ENCODE peak calls at places on chromosome X, in five cellular contexts. E is H1, I is K562, W is upper lobe of left lung, R is GM23338. P is an unnamed sample.

GRCh38 chrX:149497054-149497453 is 8.1 kb downstream of the IDS start:
- DNase-seq in E (no peak), I (no peak), W (no peak), R (no peak), P (no peak)

GRCh38 chrX:53312946-53313745 is 31.8 kb upstream of the IQSEC2 start:
- DNase-seq in E (peak), I (peak), W (peak), R (peak), P (peak)

GRCh38 chrX:13254076-13254785 is 65.6 kb downstream of the ATXN3L start:
- DNase-seq in E (no peak), I (peak), W (peak), R (no peak), P (peak)

GRCh38 chrX:16578218-16578617 is 71.7 kb upstream of the S100G start:
- DNase-seq in E (no peak), I (no peak), W (no peak), R (peak), P (no peak)

GRCh38 chrX:77415161-77415560 is 32.0 kb upstream of the FGF16 start:
- DNase-seq in E (no peak), I (no peak), W (no peak), R (peak), P (no peak)

GRCh38 chrX:65586491-65586890 is 51.9 kb upstream of the LAS1L start:
- DNase-seq in E (no peak), I (no peak), W (peak), R (no peak), P (no peak)

GRCh38 chrX:56733459-56734046 is 4.5 kb downstream of the NBDY start:
- DNase-seq in E (peak), I (peak), W (peak), R (peak), P (no peak)

GRCh38 chrX:150680974-150681373 is 12.2 kb upstream of the MTMR1 start:
- DNase-seq in E (no peak), I (peak), W (no peak), R (peak), P (no peak)

GRCh38 chrX:103656623-103657022 is 27.8 kb downstream of the TCEAL1 start:
- DNase-seq in E (no peak), I (no peak), W (no peak), R (no peak), P (no peak)

GRCh38 chrX:24110049-24110448 is 39.5 kb upstream of the ZFX start:
- DNase-seq in E (no peak), I (no peak), W (no peak), R (no peak), P (no peak)

GRCh38 chrX:3161686-3162085 is 120.4 kb downstream of the ARSF start:
- DNase-seq in E (no peak), I (no peak), W (no peak), R (no peak), P (no peak)

GRCh38 chrX:55486736-55487135 is 2.9 kb downstream of the USP51 start:
- DNase-seq in E (no peak), I (no peak), W (no peak), R (no peak), P (no peak)

GRCh38 chrX:46791927-46792825 is 33.3 kb upstream of the SLC9A7 start:
- DNase-seq in E (no peak), I (peak), W (peak), R (peak), P (peak)

GRCh38 chrX:129779747-129780146 is at the start of gene SASH3:
- DNase-seq in E (no peak), I (no peak), W (peak), R (no peak), P (peak)

GRCh38 chrX:14554132-14554715 is 24.9 kb downstream of the GLRA2 start:
- DNase-seq in E (no peak), I (no peak), W (no peak), R (no peak), P (no peak)

GRCh38 chrX:16855363-16856075 is 14.6 kb downstream of the RBBP7 start:
- DNase-seq in E (no peak), I (no peak), W (no peak), R (no peak), P (no peak)

DNA sequence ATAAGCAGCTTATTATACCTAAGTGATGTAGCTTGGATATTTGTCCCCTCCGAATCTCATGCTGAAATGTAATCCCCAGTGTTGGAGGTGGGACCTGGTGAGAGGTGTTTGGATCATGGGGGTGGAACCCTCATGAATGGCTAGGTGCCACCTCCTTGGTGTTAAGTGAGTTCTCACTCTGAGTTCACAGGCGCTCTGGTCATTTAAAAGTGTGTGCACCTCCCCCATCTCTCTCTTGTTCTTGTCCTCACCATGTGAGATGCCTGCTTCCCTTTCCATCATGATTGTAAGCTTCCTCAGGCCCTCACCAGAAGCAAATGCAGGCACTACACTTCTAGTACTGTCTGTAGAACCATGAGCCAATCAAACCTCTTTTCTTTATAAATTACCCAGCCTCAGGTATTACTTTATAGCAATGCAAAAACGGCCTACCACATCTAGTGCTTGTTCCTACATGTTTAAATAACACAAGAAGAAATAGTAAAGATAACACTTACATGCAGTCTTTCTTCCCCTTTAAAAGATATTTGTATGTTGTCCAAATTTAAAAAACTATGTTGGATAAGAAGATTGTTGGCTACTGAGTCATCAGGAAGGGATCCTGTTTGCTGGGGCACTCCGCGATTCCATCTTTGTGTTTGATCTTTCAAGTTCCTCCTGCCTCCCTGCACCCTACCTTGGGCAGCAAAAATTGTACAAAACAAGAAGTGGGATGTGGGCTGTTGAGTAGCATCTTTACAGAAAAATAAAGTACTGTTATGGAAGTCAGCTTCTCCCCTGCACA is 29.7 kb downstream of the PPP1R2C start:
- DNase-seq in E (no peak), I (no peak), W (no peak), R (no peak), P (no peak)
- TF ChIP-seq POLR2AphosphoS5 in E (no peak), I (no peak), W (no peak), R (no peak), P (no peak)

GRCh38 chrX:119635799-119636198 is 29.6 kb upstream of the NKRF start:
- DNase-seq in E (no peak), I (no peak), W (no peak), R (peak), P (no peak)
- H3K4me3 ChIP-seq in E (no peak), I (no peak), W (no peak), R (no peak), P (no peak)

GRCh38 chrX:39718951-39719350 is 378.8 kb downstream of the BCOR start:
- DNase-seq in E (no peak), I (no peak), W (no peak), R (no peak), P (no peak)
- TF ChIP-seq POLR2AphosphoS5 in E (no peak), I (no peak), W (no peak), R (no peak), P (no peak)

GRCh38 chrX:97039363-97040029 is 155.8 kb downstream of the RPA4 start:
- DNase-seq in E (no peak), I (no peak), W (peak), R (no peak), P (no peak)
- H3K4me3 ChIP-seq in E (no peak), I (no peak), W (no peak), R (no peak), P (no peak)

GRCh38 chrX:9875801-9876200 is 89.6 kb downstream of the SHROOM2 start:
- DNase-seq in E (no peak), I (no peak), W (no peak), R (no peak), P (no peak)
- TF ChIP-seq POLR2AphosphoS5 in E (no peak), I (no peak), W (no peak), R (no peak), P (no peak)

GRCh38 chrX:8730812-8731578 is 942 bp downstream of the ANOS1 start:
- DNase-seq in E (no peak), I (no peak), W (no peak), R (peak), P (no peak)
- H3K4me3 ChIP-seq in E (peak), I (no peak), W (peak), R (peak), P (no peak)

GRCh38 chrX:70174754-70175153 is 2.5 kb upstream of the DGAT2L6 start:
- DNase-seq in E (no peak), I (no peak), W (no peak), R (no peak), P (no peak)
- TF ChIP-seq POLR2AphosphoS5 in E (no peak), I (no peak), W (no peak), R (no peak), P (no peak)

GRCh38 chrX:25558137-25558536 is 542.4 kb upstream of the ARX start:
- DNase-seq in E (no peak), I (no peak), W (no peak), R (no peak), P (no peak)
- H3K4me3 ChIP-seq in E (no peak), I (no peak), W (no peak), R (no peak), P (no peak)